ENCODE peak calls at places on chromosome 5, in five cellular contexts. C is astrocyte, N is uterus, G is GM23248, R is neuronal stem cell. Q is an unnamed sample. For H3K36me3, the result is how much of the 10 kb centered on the place peaks cover.

GRCh38 chr5:78458843-78459242 is 98.4 kb downstream of the SCAMP1 start:
- DNase-seq in C (no peak), G (no peak), N (no peak), R (no peak), Q (no peak)

GRCh38 chr5:88236866-88237642 is 31.6 kb downstream of the TMEM161B start:
- DNase-seq in R (no peak), N (no peak), C (peak), G (peak), Q (no peak)

GRCh38 chr5:67536892-67537291 is 340.3 kb upstream of the CD180 start:
- DNase-seq in R (no peak), C (no peak), G (no peak), N (no peak), Q (no peak)

GRCh38 chr5:134738963-134739661 is 764 bp downstream of the CAMLG start:
- DNase-seq in N (no peak), R (peak), G (peak), C (peak), Q (no peak)

GRCh38 chr5:80206282-80206681 is 49.6 kb downstream of the SERINC5 start:
- DNase-seq in N (no peak), R (no peak), C (peak), G (peak), Q (no peak)

GRCh38 chr5:153496835-153497234 is 6.4 kb downstream of the GRIA1 start:
- DNase-seq in R (no peak), N (no peak), G (peak), C (no peak), Q (no peak)

GRCh38 chr5:169889572-169889971 is 90.7 kb downstream of the INSYN2B start:
- DNase-seq in N (no peak), R (no peak), C (no peak), G (no peak), Q (no peak)

GRCh38 chr5:9655641-9656040 is 25.5 kb upstream of the TAS2R1 start:
- DNase-seq in R (no peak), N (no peak), C (peak), G (no peak), Q (no peak)

GRCh38 chr5:65334077-65334476 is 147.6 kb downstream of the ADAMTS6 start:
- DNase-seq in R (no peak), G (no peak), C (peak), N (no peak), Q (no peak)

GRCh38 chr5:158727771-158728311 is 371.9 kb downstream of the EBF1 start:
- DNase-seq in R (no peak), N (peak), C (no peak), G (peak), Q (no peak)

GRCh38 chr5:651296-652022 is 39.3 kb downstream of the CEP72 start:
- DNase-seq in N (no peak), R (no peak), C (no peak), G (no peak), Q (no peak)

GRCh38 chr5:56745864-56746263 is 69.5 kb upstream of the MAP3K1 start:
- DNase-seq in G (no peak), N (no peak), R (no peak), C (no peak), Q (no peak)

GRCh38 chr5:79974896-79975295 is 16.2 kb downstream of the MTX3 start:
- DNase-seq in N (no peak), R (no peak), C (peak), G (peak), Q (no peak)

GRCh38 chr5:91038180-91038808 is 344.8 kb downstream of the ARRDC3 start:
- DNase-seq in R (no peak), G (no peak), N (peak), C (peak), Q (no peak)

GRCh38 chr5:53008751-53009150 is 19.6 kb downstream of the ITGA2 start:
- DNase-seq in R (no peak), G (peak), N (no peak), C (no peak), Q (no peak)

GRCh38 chr5:170293273-170293672 is 4.3 kb downstream of the LCP2 start:
- DNase-seq in R (no peak), N (no peak), C (no peak), G (no peak), Q (peak)

GRCh38 chr5:66367814-66368541 is 223.9 kb downstream of the SREK1 start:
- DNase-seq in C (no peak), G (no peak), R (no peak), N (no peak), Q (no peak)

GRCh38 chr5:73116506-73116905 is 3.9 kb upstream of the TMEM171 start:
- DNase-seq in R (no peak), G (no peak), C (no peak), N (no peak), Q (no peak)

GRCh38 chr5:6832994-6833393 is 119.8 kb downstream of the TENT4A start:
- DNase-seq in G (peak), C (no peak), N (no peak), R (no peak), Q (no peak)

GRCh38 chr5:174678107-174678506 is 46.3 kb upstream of the MSX2 start:
- DNase-seq in N (no peak), C (no peak), G (no peak), R (no peak), Q (no peak)

GRCh38 chr5:73642296-73642695 is 16.3 kb downstream of the ARHGEF28 start:
- DNase-seq in G (no peak), R (no peak), C (peak), N (no peak), Q (no peak)

GRCh38 chr5:75847561-75848021 is 130.4 kb upstream of the POC5 start:
- DNase-seq in G (no peak), N (no peak), R (no peak), C (no peak), Q (no peak)

GRCh38 chr5:1134478-1134877 is 22.6 kb upstream of the SLC12A7 start:
- DNase-seq in G (no peak), N (no peak), R (no peak), C (no peak), Q (no peak)

GRCh38 chr5:141878186-141878770 is at the start of gene PCDH1:
- DNase-seq in N (peak), G (peak), R (no peak), C (no peak), Q (no peak)

GRCh38 chr5:35821513-35821912 is 35.2 kb upstream of the IL7R start:
- DNase-seq in R (no peak), G (no peak), N (no peak), C (no peak), Q (no peak)

GRCh38 chr5:163822548-163822947 is 317.1 kb downstream of the MAT2B start:
- DNase-seq in R (no peak), N (no peak), C (no peak), G (no peak), Q (no peak)
- H3K27ac ChIP-seq in R (no peak), N (no peak), C (no peak), G (no peak), Q (no peak)

DNA sequence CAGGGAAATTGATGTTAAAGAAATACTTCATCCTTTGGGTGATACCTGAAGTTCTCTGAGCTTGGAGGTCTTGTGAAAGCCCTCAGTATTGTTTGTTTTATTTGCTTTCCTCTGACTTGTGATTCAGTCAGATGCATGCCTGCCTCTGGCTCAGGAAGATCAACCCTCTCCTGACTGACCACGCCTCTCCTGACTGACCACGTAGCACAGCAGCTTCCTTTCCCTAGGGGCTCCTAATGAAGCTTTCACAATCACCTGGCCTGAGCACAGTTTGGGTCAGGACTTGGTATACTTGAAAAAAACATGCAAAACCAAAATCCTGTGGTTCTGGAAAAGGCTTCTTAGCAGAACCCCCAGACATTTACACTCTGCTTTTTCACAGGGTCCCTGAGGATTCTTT is 3.8 kb downstream of the TGFBI start:
- DNase-seq in R (no peak), G (peak), N (peak), C (peak), Q (peak)
- H3K36me3 ChIP-seq in R (under half), G (under half), N (under half), C (under half), Q (under half)

GRCh38 chr5:155732587-155733376 is 594.2 kb upstream of the SGCD start:
- DNase-seq in G (no peak), R (no peak), C (no peak), N (no peak), Q (no peak)
- H3K4me3 ChIP-seq in G (no peak), R (no peak), C (no peak), N (no peak), Q (no peak)

GRCh38 chr5:136011427-136012001 is 17.3 kb upstream of the TGFBI start:
- DNase-seq in C (peak), N (no peak), R (no peak), G (peak), Q (no peak)

GRCh38 chr5:136014049-136014516 is 14.7 kb upstream of the TGFBI start:
- DNase-seq in N (no peak), R (no peak), C (peak), G (peak), Q (no peak)

GRCh38 chr5:136012041-136012804 is 16.6 kb upstream of the TGFBI start:
- DNase-seq in G (peak), R (no peak), N (no peak), C (peak), Q (no peak)

GRCh38 chr5:136014976-136015375 is 13.8 kb upstream of the TGFBI start:
- DNase-seq in G (no peak), R (no peak), C (no peak), N (no peak), Q (no peak)

DNA sequence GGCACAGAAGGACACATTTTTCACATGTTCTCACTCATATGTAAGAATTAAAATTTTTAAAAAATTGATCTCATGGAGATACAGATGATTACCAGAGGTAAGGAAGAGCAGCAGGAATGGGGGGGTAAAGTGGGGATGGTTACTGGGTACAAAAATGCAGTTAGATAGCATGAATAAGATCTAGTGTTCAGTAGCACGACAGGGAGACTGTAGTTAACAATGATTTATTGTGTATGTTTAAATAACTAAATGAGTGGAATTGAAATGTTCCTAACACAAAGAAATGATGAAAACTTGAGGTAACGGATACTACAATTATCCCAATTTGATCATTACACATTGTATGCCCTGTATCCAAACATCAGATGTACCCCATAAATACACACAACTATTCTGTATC is 15.2 kb upstream of the TGFBI start:
- DNase-seq in G (no peak), R (no peak), N (no peak), C (no peak), Q (no peak)
- H3K27ac ChIP-seq in G (peak), R (no peak), N (peak), C (peak), Q (peak)

GRCh38 chr5:132481243-132482211 is 9.0 kb downstream of the IRF1 start:
- DNase-seq in R (no peak), N (no peak), C (no peak), G (no peak), Q (peak)

GRCh38 chr5:132483661-132484385 is 6.8 kb downstream of the IRF1 start:
- DNase-seq in C (no peak), N (peak), R (no peak), G (no peak), Q (peak)

GRCh38 chr5:132480546-132481242 is 9.9 kb downstream of the IRF1 start:
- DNase-seq in G (no peak), N (no peak), R (no peak), C (no peak), Q (no peak)

GRCh38 chr5:132484386-132484715 is 6.2 kb downstream of the IRF1 start:
- DNase-seq in G (no peak), N (peak), R (no peak), C (no peak), Q (peak)

GRCh38 chr5:132483101-132483500 is 7.5 kb downstream of the IRF1 start:
- DNase-seq in G (no peak), N (peak), R (no peak), C (no peak), Q (peak)
- H3K36me3 ChIP-seq in G (under half), N (under half), R (under half), C (under half), Q (under half)

GRCh38 chr5:92553326-92553725 is 1027.7 kb downstream of the NR2F1-AS1 start:
- DNase-seq in N (no peak), G (peak), R (no peak), C (no peak), Q (no peak)

GRCh38 chr5:92554447-92555085 is 1026.5 kb downstream of the NR2F1-AS1 start:
- DNase-seq in C (no peak), R (peak), N (no peak), G (no peak), Q (no peak)

GRCh38 chr5:92556747-92557146 is 1024.3 kb downstream of the NR2F1-AS1 start:
- DNase-seq in G (no peak), N (no peak), C (no peak), R (no peak), Q (no peak)

GRCh38 chr5:92548351-92548750 is 1032.7 kb downstream of the NR2F1-AS1 start:
- DNase-seq in C (peak), G (no peak), R (no peak), N (no peak), Q (no peak)

GRCh38 chr5:92552206-92553160 is 1028.5 kb downstream of the NR2F1-AS1 start:
- DNase-seq in C (peak), G (peak), R (no peak), N (no peak), Q (no peak)
- H3K4me3 ChIP-seq in C (peak), G (peak), R (no peak), N (no peak), Q (no peak)

DNA sequence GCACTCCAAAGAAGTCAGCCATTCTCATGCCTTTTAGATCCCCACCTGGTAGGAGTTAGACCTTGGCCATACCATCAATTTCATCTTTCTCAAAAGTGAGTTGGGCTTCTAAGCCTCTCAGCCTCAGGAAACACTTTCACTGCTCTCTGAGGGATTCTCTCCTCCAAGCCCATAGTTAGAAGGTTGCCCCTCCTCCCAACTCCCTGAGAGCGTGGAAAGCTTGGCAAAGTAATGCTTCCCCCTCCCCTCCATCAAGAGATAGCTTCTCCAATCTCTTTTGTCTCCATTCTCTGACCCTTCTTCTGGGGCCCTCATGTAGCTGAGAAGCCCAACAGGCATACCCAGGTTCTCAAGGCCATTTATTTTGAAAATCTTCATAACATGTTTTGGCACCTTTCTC is 16.9 kb downstream of the LVRN start:
- DNase-seq in G (no peak), R (no peak), N (no peak), C (no peak), Q (no peak)
- H3K27ac ChIP-seq in G (peak), R (no peak), N (peak), C (no peak), Q (peak)

DNA sequence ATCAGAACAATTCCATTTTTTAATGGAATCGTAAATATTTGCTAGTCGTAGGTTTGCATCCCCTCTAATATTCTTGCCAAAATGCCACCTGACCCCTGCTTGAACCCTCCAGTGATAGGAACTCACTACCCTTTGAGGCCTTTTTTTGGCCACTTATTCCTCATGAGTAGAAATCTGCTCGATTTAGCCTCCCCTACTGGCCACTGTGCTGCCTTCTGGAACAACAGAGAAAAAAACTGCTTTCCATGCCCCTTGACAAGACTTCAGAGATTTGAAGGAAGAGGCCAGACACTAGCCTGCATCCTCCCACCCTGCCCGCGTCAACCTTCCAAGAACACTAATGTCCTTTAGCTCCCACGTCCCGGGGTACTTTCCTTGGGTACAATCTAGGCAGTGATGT is 4.1 kb downstream of the CCDC69 start:
- DNase-seq in R (no peak), N (no peak), C (no peak), G (no peak), Q (no peak)
- H3K36me3 ChIP-seq in R (under half), N (under half), C (under half), G (under half), Q (under half)

DNA sequence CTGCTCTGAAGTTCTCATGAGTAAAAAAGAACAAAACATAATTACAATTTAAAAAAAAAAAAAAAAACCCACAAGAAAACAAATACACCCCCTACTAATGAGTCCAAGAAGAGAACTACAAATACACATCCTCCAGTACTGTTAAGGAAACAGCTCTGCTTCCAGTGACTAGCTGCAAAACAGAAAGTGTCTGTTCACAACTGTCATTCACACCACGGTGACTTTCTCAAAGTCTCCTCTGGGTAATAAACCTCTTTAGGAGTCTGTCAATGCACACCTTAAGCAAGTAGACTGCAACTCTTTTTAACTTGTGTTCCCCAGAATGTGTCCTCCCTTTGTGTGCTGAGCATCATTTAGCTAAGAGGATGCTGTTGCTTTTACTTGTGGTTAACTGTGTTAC is 6.2 kb downstream of the REEP5 start:
- DNase-seq in G (no peak), C (no peak), N (no peak), R (no peak), Q (no peak)
- H3K4me3 ChIP-seq in G (no peak), C (no peak), N (no peak), R (no peak), Q (no peak)